ENCODE peak calls at places on chromosomes 2 and 18, in five cellular contexts. T is AG04450; C is central memory CD4-positive, alpha-beta T cell; J is globus pallidus; K is SW 1271. H is an unnamed sample.

GRCh38 chr18:59143441-59143840 is 3.8 kb downstream of the SEC11C start:
- DNase-seq in T (no peak), J (no peak), K (no peak), C (no peak), H (no peak)

GRCh38 chr18:55054591-55054990 is 95.3 kb upstream of the CCDC68 start:
- DNase-seq in C (no peak), T (no peak), K (no peak), J (peak), H (no peak)

GRCh38 chr2:70201225-70201768 is 10.5 kb upstream of the C2orf42 start:
- DNase-seq in K (no peak), T (no peak), C (no peak), J (no peak), H (no peak)

GRCh38 chr2:192026064-192026715 is 168.5 kb downstream of the TMEFF2 start:
- DNase-seq in K (no peak), T (no peak), C (no peak), J (no peak), H (no peak)

GRCh38 chr2:54589340-54590215 is 133.5 kb downstream of the SPTBN1 start:
- DNase-seq in T (no peak), J (no peak), C (peak), K (no peak), H (peak)

GRCh38 chr2:23412556-23413155 is 27.7 kb downstream of the KLHL29 start:
- DNase-seq in K (no peak), J (no peak), C (no peak), T (no peak), H (no peak)

GRCh38 chr2:152459116-152459515 is 124.1 kb downstream of the FMNL2 start:
- DNase-seq in T (no peak), C (no peak), K (no peak), J (no peak), H (no peak)

GRCh38 chr2:10909050-10909995 is 2.4 kb upstream of the KCNF1 start:
- DNase-seq in K (peak), C (peak), T (no peak), J (no peak), H (no peak)

GRCh38 chr2:223957092-223957851 is at the start of gene MRPL44:
- DNase-seq in J (peak), K (peak), C (peak), T (peak), H (no peak)

GRCh38 chr2:42516418-42516817 is 22.6 kb upstream of the KCNG3 start:
- DNase-seq in K (no peak), J (no peak), C (no peak), T (no peak), H (no peak)

GRCh38 chr2:201358684-201359083 is 1.5 kb upstream of the FLACC1 start:
- DNase-seq in C (no peak), T (peak), K (peak), J (no peak), H (no peak)